ENCODE peak calls at places on chromosome 15, in eight cellular contexts. One of them, this sample, is unnamed. For H3K27me3, the result is how much of the 10 kb centered on the place peaks cover.

GRCh38 chr15:99092554-99093172 is 12.2 kb upstream of the SYNM start:
- DNase-seq in neural progenitor cell: no peak
- DNase-seq in WERI-Rb-1: no peak
- DNase-seq in brain microvascular endothelial cell: no peak
- DNase-seq in CD8-positive, alpha-beta memory T cell: no peak
- DNase-seq in psoas muscle: no peak
- DNase-seq in dorsolateral prefrontal cortex: no peak
- DNase-seq in heart left ventricle: no peak
- DNase-seq in this sample: no peak

GRCh38 chr15:68399096-68400065 is 32.6 kb downstream of the ITGA11 start:
- DNase-seq in neural progenitor cell: no peak
- DNase-seq in WERI-Rb-1: no peak
- DNase-seq in brain microvascular endothelial cell: no peak
- DNase-seq in CD8-positive, alpha-beta memory T cell: no peak
- DNase-seq in psoas muscle: no peak
- DNase-seq in dorsolateral prefrontal cortex: no peak
- DNase-seq in heart left ventricle: no peak
- DNase-seq in this sample: no peak

GRCh38 chr15:98815207-98815606 is 166.9 kb downstream of the IGF1R start:
- DNase-seq in neural progenitor cell: no peak
- DNase-seq in WERI-Rb-1: no peak
- DNase-seq in brain microvascular endothelial cell: no peak
- DNase-seq in CD8-positive, alpha-beta memory T cell: no peak
- DNase-seq in psoas muscle: no peak
- DNase-seq in dorsolateral prefrontal cortex: peak
- DNase-seq in heart left ventricle: no peak
- DNase-seq in this sample: no peak

GRCh38 chr15:56978898-56979662 is 60.6 kb downstream of the TCF12 start:
- DNase-seq in neural progenitor cell: no peak
- DNase-seq in WERI-Rb-1: no peak
- DNase-seq in brain microvascular endothelial cell: peak
- DNase-seq in CD8-positive, alpha-beta memory T cell: no peak
- DNase-seq in psoas muscle: no peak
- DNase-seq in dorsolateral prefrontal cortex: no peak
- DNase-seq in heart left ventricle: no peak
- DNase-seq in this sample: no peak

GRCh38 chr15:78429477-78429876 is 8.5 kb upstream of the IREB2 start:
- DNase-seq in neural progenitor cell: no peak
- DNase-seq in WERI-Rb-1: no peak
- DNase-seq in brain microvascular endothelial cell: no peak
- DNase-seq in CD8-positive, alpha-beta memory T cell: no peak
- DNase-seq in psoas muscle: no peak
- DNase-seq in dorsolateral prefrontal cortex: no peak
- DNase-seq in heart left ventricle: no peak
- DNase-seq in this sample: no peak

GRCh38 chr15:70355275-70355795 is 257.6 kb upstream of the TLE3 start:
- DNase-seq in neural progenitor cell: no peak
- DNase-seq in WERI-Rb-1: no peak
- DNase-seq in brain microvascular endothelial cell: no peak
- DNase-seq in CD8-positive, alpha-beta memory T cell: no peak
- DNase-seq in psoas muscle: no peak
- DNase-seq in dorsolateral prefrontal cortex: no peak
- DNase-seq in heart left ventricle: no peak
- DNase-seq in this sample: no peak

GRCh38 chr15:64749999-64750657 is 25.3 kb downstream of the RBPMS2 start:
- DNase-seq in neural progenitor cell: peak
- DNase-seq in WERI-Rb-1: peak
- DNase-seq in brain microvascular endothelial cell: peak
- DNase-seq in CD8-positive, alpha-beta memory T cell: no peak
- DNase-seq in psoas muscle: no peak
- DNase-seq in dorsolateral prefrontal cortex: no peak
- DNase-seq in heart left ventricle: peak
- DNase-seq in this sample: no peak

GRCh38 chr15:59522988-59523461 is 85.0 kb downstream of the FAM81A start:
- DNase-seq in neural progenitor cell: no peak
- DNase-seq in WERI-Rb-1: no peak
- DNase-seq in brain microvascular endothelial cell: no peak
- DNase-seq in CD8-positive, alpha-beta memory T cell: peak
- DNase-seq in psoas muscle: no peak
- DNase-seq in dorsolateral prefrontal cortex: no peak
- DNase-seq in heart left ventricle: no peak
- DNase-seq in this sample: no peak

GRCh38 chr15:69400850-69401249 is 13.3 kb upstream of the KIF23 start:
- DNase-seq in neural progenitor cell: no peak
- DNase-seq in WERI-Rb-1: no peak
- DNase-seq in brain microvascular endothelial cell: no peak
- DNase-seq in CD8-positive, alpha-beta memory T cell: no peak
- DNase-seq in psoas muscle: no peak
- DNase-seq in dorsolateral prefrontal cortex: no peak
- DNase-seq in heart left ventricle: no peak
- DNase-seq in this sample: no peak

GRCh38 chr15:62474021-62474770 is 309.1 kb upstream of the C2CD4B start:
- DNase-seq in neural progenitor cell: no peak
- DNase-seq in WERI-Rb-1: no peak
- DNase-seq in brain microvascular endothelial cell: no peak
- DNase-seq in CD8-positive, alpha-beta memory T cell: no peak
- DNase-seq in psoas muscle: no peak
- DNase-seq in dorsolateral prefrontal cortex: no peak
- DNase-seq in heart left ventricle: no peak
- DNase-seq in this sample: no peak

GRCh38 chr15:77974098-77974414 is 103.5 kb downstream of the TBC1D2B start:
- DNase-seq in neural progenitor cell: no peak
- DNase-seq in WERI-Rb-1: no peak
- DNase-seq in brain microvascular endothelial cell: peak
- DNase-seq in CD8-positive, alpha-beta memory T cell: no peak
- DNase-seq in psoas muscle: peak
- DNase-seq in dorsolateral prefrontal cortex: peak
- DNase-seq in heart left ventricle: no peak
- DNase-seq in this sample: peak

GRCh38 chr15:25674948-25675347 is 188.2 kb downstream of the ATP10A start:
- DNase-seq in neural progenitor cell: no peak
- DNase-seq in WERI-Rb-1: no peak
- DNase-seq in brain microvascular endothelial cell: no peak
- DNase-seq in CD8-positive, alpha-beta memory T cell: no peak
- DNase-seq in psoas muscle: peak
- DNase-seq in dorsolateral prefrontal cortex: peak
- DNase-seq in heart left ventricle: no peak
- DNase-seq in this sample: no peak

GRCh38 chr15:88649753-88650551 is 11.1 kb downstream of the ISG20 start:
- DNase-seq in neural progenitor cell: no peak
- DNase-seq in WERI-Rb-1: no peak
- DNase-seq in brain microvascular endothelial cell: no peak
- DNase-seq in CD8-positive, alpha-beta memory T cell: no peak
- DNase-seq in psoas muscle: no peak
- DNase-seq in dorsolateral prefrontal cortex: no peak
- DNase-seq in heart left ventricle: no peak
- DNase-seq in this sample: peak

GRCh38 chr15:48796521-48796920 is 14.3 kb downstream of the CEP152 start:
- DNase-seq in neural progenitor cell: no peak
- DNase-seq in WERI-Rb-1: no peak
- DNase-seq in brain microvascular endothelial cell: no peak
- DNase-seq in CD8-positive, alpha-beta memory T cell: no peak
- DNase-seq in psoas muscle: no peak
- DNase-seq in dorsolateral prefrontal cortex: no peak
- DNase-seq in heart left ventricle: no peak
- DNase-seq in this sample: no peak

GRCh38 chr15:97545799-97546198 is 414.7 kb upstream of the ARRDC4 start:
- DNase-seq in neural progenitor cell: no peak
- DNase-seq in WERI-Rb-1: no peak
- DNase-seq in brain microvascular endothelial cell: no peak
- DNase-seq in CD8-positive, alpha-beta memory T cell: no peak
- DNase-seq in psoas muscle: no peak
- DNase-seq in dorsolateral prefrontal cortex: no peak
- DNase-seq in heart left ventricle: no peak
- DNase-seq in this sample: no peak

GRCh38 chr15:34116620-34117019 is 14.7 kb downstream of the PGBD4 start:
- DNase-seq in neural progenitor cell: no peak
- DNase-seq in WERI-Rb-1: no peak
- DNase-seq in brain microvascular endothelial cell: no peak
- DNase-seq in CD8-positive, alpha-beta memory T cell: no peak
- DNase-seq in psoas muscle: no peak
- DNase-seq in dorsolateral prefrontal cortex: no peak
- DNase-seq in heart left ventricle: no peak
- DNase-seq in this sample: no peak

GRCh38 chr15:72176743-72177142 is 20.8 kb downstream of the GRAMD2A start:
- DNase-seq in neural progenitor cell: no peak
- DNase-seq in WERI-Rb-1: no peak
- DNase-seq in brain microvascular endothelial cell: no peak
- DNase-seq in CD8-positive, alpha-beta memory T cell: no peak
- DNase-seq in psoas muscle: no peak
- DNase-seq in dorsolateral prefrontal cortex: no peak
- DNase-seq in heart left ventricle: no peak
- DNase-seq in this sample: no peak

GRCh38 chr15:72180771-72181324 is 16.7 kb downstream of the GRAMD2A start:
- DNase-seq in neural progenitor cell: no peak
- DNase-seq in WERI-Rb-1: no peak
- DNase-seq in brain microvascular endothelial cell: no peak
- DNase-seq in CD8-positive, alpha-beta memory T cell: no peak
- DNase-seq in psoas muscle: no peak
- DNase-seq in dorsolateral prefrontal cortex: no peak
- DNase-seq in heart left ventricle: no peak
- DNase-seq in this sample: no peak

GRCh38 chr15:72179950-72180581 is 17.5 kb downstream of the GRAMD2A start:
- DNase-seq in neural progenitor cell: peak
- DNase-seq in WERI-Rb-1: peak
- DNase-seq in brain microvascular endothelial cell: no peak
- DNase-seq in CD8-positive, alpha-beta memory T cell: no peak
- DNase-seq in psoas muscle: peak
- DNase-seq in dorsolateral prefrontal cortex: peak
- DNase-seq in heart left ventricle: no peak
- DNase-seq in this sample: no peak

GRCh38 chr15:72176155-72176554 is 21.4 kb downstream of the GRAMD2A start:
- DNase-seq in neural progenitor cell: no peak
- DNase-seq in WERI-Rb-1: no peak
- DNase-seq in brain microvascular endothelial cell: no peak
- DNase-seq in CD8-positive, alpha-beta memory T cell: no peak
- DNase-seq in psoas muscle: no peak
- DNase-seq in dorsolateral prefrontal cortex: no peak
- DNase-seq in heart left ventricle: no peak
- DNase-seq in this sample: no peak

DNA sequence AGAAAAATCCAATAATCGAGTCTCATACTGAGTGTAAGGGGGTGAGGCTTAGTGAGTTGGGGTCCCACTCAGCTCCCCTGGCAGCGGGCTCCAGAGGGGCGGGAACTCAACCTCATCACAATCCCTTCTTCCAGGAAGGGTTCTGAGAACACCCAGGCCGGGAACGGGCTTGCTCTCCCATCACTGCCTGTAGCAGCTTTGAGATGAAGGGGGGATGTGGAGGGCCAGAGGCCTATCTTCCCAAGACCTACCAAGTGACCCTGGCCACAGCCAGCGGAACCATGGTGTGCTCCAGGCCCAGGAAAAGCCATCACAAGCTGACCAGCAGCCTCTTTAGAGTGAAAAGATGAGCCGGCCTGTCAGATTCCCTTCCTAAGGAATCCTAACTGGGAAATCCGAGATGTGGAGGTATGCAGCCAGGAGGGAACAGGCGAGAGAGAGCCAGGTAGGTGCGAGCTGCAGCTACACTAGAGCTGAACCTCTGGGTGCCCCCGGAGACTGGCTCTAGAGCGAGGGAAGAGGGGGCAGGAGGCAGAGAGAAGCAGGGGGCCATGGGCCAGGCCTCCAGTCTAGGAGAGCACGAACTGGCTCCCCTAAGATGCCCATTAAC is 18.5 kb downstream of the GRAMD2A start:
- DNase-seq in neural progenitor cell: no peak
- DNase-seq in WERI-Rb-1: no peak
- DNase-seq in brain microvascular endothelial cell: no peak
- DNase-seq in CD8-positive, alpha-beta memory T cell: no peak
- DNase-seq in psoas muscle: no peak
- DNase-seq in dorsolateral prefrontal cortex: no peak
- DNase-seq in heart left ventricle: no peak
- DNase-seq in this sample: no peak
- H3K27ac ChIP-seq in neural progenitor cell: no peak
- H3K27ac ChIP-seq in WERI-Rb-1: no peak
- H3K27ac ChIP-seq in brain microvascular endothelial cell: no peak
- H3K27ac ChIP-seq in CD8-positive, alpha-beta memory T cell: no peak
- H3K27ac ChIP-seq in psoas muscle: no peak
- H3K27ac ChIP-seq in dorsolateral prefrontal cortex: no peak
- H3K27ac ChIP-seq in heart left ventricle: no peak
- H3K27ac ChIP-seq in this sample: no peak

DNA sequence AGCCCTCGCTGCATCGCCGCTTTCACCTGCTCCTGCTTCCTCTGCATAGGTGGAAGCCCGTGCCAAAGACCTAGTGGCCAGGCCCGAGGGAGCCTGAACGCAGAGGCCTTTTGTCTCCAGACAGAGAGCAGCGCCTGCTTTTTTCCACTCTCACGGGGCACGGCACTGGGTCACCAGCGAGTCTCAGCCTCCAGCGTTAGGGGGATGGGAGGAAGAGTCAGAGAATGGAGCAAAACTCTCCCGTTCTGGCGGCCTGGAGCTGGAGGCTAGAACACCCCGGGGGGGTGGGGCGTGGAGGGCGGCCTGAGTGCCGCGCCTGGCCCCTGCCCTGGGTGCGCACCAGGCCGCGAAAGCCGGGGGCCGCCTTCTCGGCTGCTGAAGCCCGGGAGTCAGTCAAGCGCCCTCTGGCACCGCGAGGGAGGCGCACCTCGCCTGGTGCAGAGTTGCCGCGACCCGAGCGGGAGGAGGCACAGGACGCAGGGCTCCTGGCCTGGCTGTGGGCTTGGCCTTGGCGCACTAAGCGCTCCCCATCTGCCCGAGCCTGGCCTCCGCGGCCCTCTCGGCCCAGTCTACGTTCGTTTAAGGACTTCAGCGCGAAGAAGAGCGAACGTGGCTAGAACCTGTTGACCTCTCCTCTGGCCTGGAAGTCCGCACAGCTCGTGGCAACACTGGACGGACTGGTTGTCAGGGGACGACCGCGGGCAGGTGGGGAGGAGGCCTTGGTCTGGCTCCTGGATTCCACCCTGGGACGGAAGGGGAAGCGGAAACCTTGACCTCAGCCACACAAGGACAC is 21.5 kb downstream of the NR2F2 start:
- DNase-seq in neural progenitor cell: peak
- DNase-seq in WERI-Rb-1: no peak
- DNase-seq in brain microvascular endothelial cell: peak
- DNase-seq in CD8-positive, alpha-beta memory T cell: no peak
- DNase-seq in psoas muscle: peak
- DNase-seq in dorsolateral prefrontal cortex: no peak
- DNase-seq in heart left ventricle: peak
- DNase-seq in this sample: peak
- H3K27me3 ChIP-seq in neural progenitor cell: half or more
- H3K27me3 ChIP-seq in WERI-Rb-1: half or more
- H3K27me3 ChIP-seq in brain microvascular endothelial cell: under half
- H3K27me3 ChIP-seq in CD8-positive, alpha-beta memory T cell: half or more
- H3K27me3 ChIP-seq in psoas muscle: under half
- H3K27me3 ChIP-seq in dorsolateral prefrontal cortex: half or more
- H3K27me3 ChIP-seq in heart left ventricle: half or more
- H3K27me3 ChIP-seq in this sample: under half

GRCh38 chr15:40909662-40910625 is 15.7 kb downstream of the VPS18 start:
- DNase-seq in neural progenitor cell: peak
- DNase-seq in WERI-Rb-1: no peak
- DNase-seq in brain microvascular endothelial cell: no peak
- DNase-seq in CD8-positive, alpha-beta memory T cell: no peak
- DNase-seq in psoas muscle: peak
- DNase-seq in dorsolateral prefrontal cortex: no peak
- DNase-seq in heart left ventricle: no peak
- DNase-seq in this sample: peak
- H3K4me3 ChIP-seq in neural progenitor cell: no peak
- H3K4me3 ChIP-seq in WERI-Rb-1: no peak
- H3K4me3 ChIP-seq in brain microvascular endothelial cell: no peak
- H3K4me3 ChIP-seq in CD8-positive, alpha-beta memory T cell: no peak
- H3K4me3 ChIP-seq in psoas muscle: no peak
- H3K4me3 ChIP-seq in dorsolateral prefrontal cortex: no peak
- H3K4me3 ChIP-seq in heart left ventricle: no peak
- H3K4me3 ChIP-seq in this sample: no peak

GRCh38 chr15:85778107-85778776 is 16.5 kb downstream of the KLHL25 start:
- DNase-seq in neural progenitor cell: no peak
- DNase-seq in WERI-Rb-1: no peak
- DNase-seq in brain microvascular endothelial cell: no peak
- DNase-seq in CD8-positive, alpha-beta memory T cell: no peak
- DNase-seq in psoas muscle: no peak
- DNase-seq in dorsolateral prefrontal cortex: no peak
- DNase-seq in heart left ventricle: no peak
- DNase-seq in this sample: no peak
- H3K27ac ChIP-seq in neural progenitor cell: no peak
- H3K27ac ChIP-seq in WERI-Rb-1: no peak
- H3K27ac ChIP-seq in brain microvascular endothelial cell: no peak
- H3K27ac ChIP-seq in CD8-positive, alpha-beta memory T cell: no peak
- H3K27ac ChIP-seq in psoas muscle: no peak
- H3K27ac ChIP-seq in dorsolateral prefrontal cortex: no peak
- H3K27ac ChIP-seq in heart left ventricle: peak
- H3K27ac ChIP-seq in this sample: no peak

This sample was measured in right lobe of liver.